ENCODE peak calls at places on chromosomes 6 and 20, in four cellular contexts. One of them, this sample, is unnamed.

GRCh38 chr6:166005401-166005845 is 162.2 kb downstream of the TBXT start:
- DNase-seq in GM12878: no peak
- DNase-seq in HL-60: no peak
- DNase-seq in K562: no peak
- DNase-seq in this sample: no peak

GRCh38 chr6:93105017-93105416 is 314.3 kb downstream of the EPHA7 start:
- DNase-seq in GM12878: no peak
- DNase-seq in HL-60: no peak
- DNase-seq in K562: no peak
- DNase-seq in this sample: no peak

GRCh38 chr20:47915495-47915894 is 130.2 kb upstream of the SULF2 start:
- DNase-seq in GM12878: no peak
- DNase-seq in HL-60: no peak
- DNase-seq in K562: no peak
- DNase-seq in this sample: no peak

GRCh38 chr6:132736239-132736638 is 21.5 kb downstream of the VNN2 start:
- DNase-seq in GM12878: no peak
- DNase-seq in HL-60: no peak
- DNase-seq in K562: no peak
- DNase-seq in this sample: no peak

GRCh38 chr6:89353702-89354392 is 1.3 kb upstream of the UBE2J1 start:
- DNase-seq in GM12878: no peak
- DNase-seq in HL-60: no peak
- DNase-seq in K562: no peak
- DNase-seq in this sample: no peak

GRCh38 chr6:127897437-127897836 is 3.4 kb downstream of the THEMIS start:
- DNase-seq in GM12878: no peak
- DNase-seq in HL-60: no peak
- DNase-seq in K562: no peak
- DNase-seq in this sample: no peak

GRCh38 chr20:47878601-47879004 is 93.3 kb upstream of the SULF2 start:
- DNase-seq in GM12878: no peak
- DNase-seq in HL-60: no peak
- DNase-seq in K562: no peak
- DNase-seq in this sample: no peak

GRCh38 chr6:137816688-137817087 is 50.4 kb upstream of the TNFAIP3 start:
- DNase-seq in GM12878: no peak
- DNase-seq in HL-60: no peak
- DNase-seq in K562: no peak
- DNase-seq in this sample: no peak

GRCh38 chr20:59583428-59584277 is 20.7 kb upstream of the PHACTR3 start:
- DNase-seq in GM12878: no peak
- DNase-seq in HL-60: no peak
- DNase-seq in K562: no peak
- DNase-seq in this sample: no peak

GRCh38 chr6:132132420-132132819 is 181.2 kb upstream of the CCN2 start:
- DNase-seq in GM12878: no peak
- DNase-seq in HL-60: no peak
- DNase-seq in K562: no peak
- DNase-seq in this sample: no peak

GRCh38 chr6:38179794-38180430 is 360.4 kb downstream of the ZFAND3 start:
- DNase-seq in GM12878: no peak
- DNase-seq in HL-60: no peak
- DNase-seq in K562: no peak
- DNase-seq in this sample: no peak

GRCh38 chr20:10792291-10792690 is 118.5 kb upstream of the JAG1 start:
- DNase-seq in GM12878: no peak
- DNase-seq in HL-60: no peak
- DNase-seq in K562: no peak
- DNase-seq in this sample: no peak

GRCh38 chr20:38658879-38659612 is 57.4 kb downstream of the ARHGAP40 start:
- DNase-seq in GM12878: no peak
- DNase-seq in HL-60: peak; percentile 11
- DNase-seq in K562: peak; percentile 64
- DNase-seq in this sample: no peak

GRCh38 chr6:108562503-108562993 is 1.8 kb downstream of the FOXO3 start:
- DNase-seq in GM12878: no peak
- DNase-seq in HL-60: peak; percentile 90
- DNase-seq in K562: peak; percentile 33
- DNase-seq in this sample: no peak

GRCh38 chr20:62276448-62276847 is 26.3 kb upstream of the ADRM1 start:
- DNase-seq in GM12878: no peak
- DNase-seq in HL-60: no peak
- DNase-seq in K562: no peak
- DNase-seq in this sample: no peak

GRCh38 chr6:138970159-138970558 is 17.9 kb downstream of the REPS1 start:
- DNase-seq in GM12878: no peak
- DNase-seq in HL-60: no peak
- DNase-seq in K562: no peak
- DNase-seq in this sample: no peak

GRCh38 chr6:2102316-2102883 is 143.0 kb downstream of the GMDS start:
- DNase-seq in GM12878: no peak
- DNase-seq in HL-60: peak; percentile 10
- DNase-seq in K562: no peak
- DNase-seq in this sample: no peak

GRCh38 chr6:148969271-148969666 is 222.4 kb downstream of the UST start:
- DNase-seq in GM12878: no peak
- DNase-seq in HL-60: no peak
- DNase-seq in K562: no peak
- DNase-seq in this sample: no peak

GRCh38 chr20:64242797-64243475 is 12.6 kb upstream of the PCMTD2 start:
- DNase-seq in GM12878: no peak
- DNase-seq in HL-60: no peak
- DNase-seq in K562: no peak
- DNase-seq in this sample: no peak

GRCh38 chr6:28807682-28808280 is 116.0 kb downstream of the TRIM27 start:
- DNase-seq in GM12878: no peak
- DNase-seq in HL-60: peak; percentile 43
- DNase-seq in K562: peak; percentile 66
- DNase-seq in this sample: no peak

GRCh38 chr6:128487055-128487454 is 33.3 kb downstream of the PTPRK start:
- DNase-seq in GM12878: no peak
- DNase-seq in HL-60: no peak
- DNase-seq in K562: no peak
- DNase-seq in this sample: no peak

GRCh38 chr6:85449818-85450577 is at the start of gene NT5E:
- DNase-seq in GM12878: no peak
- DNase-seq in HL-60: peak; percentile 10
- DNase-seq in K562: no peak
- DNase-seq in this sample: peak; percentile 62

GRCh38 chr6:903746-904145 is 210.8 kb upstream of the EXOC2 start:
- DNase-seq in GM12878: no peak
- DNase-seq in HL-60: no peak
- DNase-seq in K562: no peak
- DNase-seq in this sample: no peak

GRCh38 chr6:130513770-130514169 is 148.0 kb downstream of the TMEM200A start:
- DNase-seq in GM12878: peak; percentile 45
- DNase-seq in HL-60: no peak
- DNase-seq in K562: no peak
- DNase-seq in this sample: no peak

GRCh38 chr6:160426146-160426545 is 78.0 kb downstream of the SLC22A3 start:
- DNase-seq in GM12878: no peak
- DNase-seq in HL-60: no peak
- DNase-seq in K562: no peak
- DNase-seq in this sample: no peak

GRCh38 chr6:50539441-50539840 is 173.9 kb upstream of the TFAP2D start:
- DNase-seq in GM12878: no peak
- DNase-seq in HL-60: no peak
- DNase-seq in K562: no peak
- DNase-seq in this sample: no peak

GRCh38 chr6:139355777-139356445 is 18.5 kb downstream of the CITED2 start:
- DNase-seq in GM12878: no peak
- DNase-seq in HL-60: no peak
- DNase-seq in K562: no peak
- DNase-seq in this sample: no peak

GRCh38 chr6:168290095-168290494 is 29.5 kb downstream of the DACT2 start:
- DNase-seq in GM12878: no peak
- DNase-seq in HL-60: no peak
- DNase-seq in K562: no peak
- DNase-seq in this sample: no peak

GRCh38 chr6:168293641-168294530 is 25.7 kb downstream of the DACT2 start:
- DNase-seq in GM12878: no peak
- DNase-seq in HL-60: no peak
- DNase-seq in K562: no peak
- DNase-seq in this sample: no peak

GRCh38 chr6:168294901-168295300 is 24.7 kb downstream of the DACT2 start:
- DNase-seq in GM12878: no peak
- DNase-seq in HL-60: no peak
- DNase-seq in K562: no peak
- DNase-seq in this sample: no peak

GRCh38 chr6:168291450-168291849 is 28.1 kb downstream of the DACT2 start:
- DNase-seq in GM12878: no peak
- DNase-seq in HL-60: no peak
- DNase-seq in K562: no peak
- DNase-seq in this sample: no peak

GRCh38 chr6:168292911-168293310 is 26.7 kb downstream of the DACT2 start:
- DNase-seq in GM12878: no peak
- DNase-seq in HL-60: no peak
- DNase-seq in K562: no peak
- DNase-seq in this sample: no peak
- TF ChIP-seq SPI1 in GM12878: no peak
- TF ChIP-seq SPI1 in HL-60: no peak
- TF ChIP-seq SPI1 in K562: no peak
- TF ChIP-seq SPI1 in this sample: no peak

DNA sequence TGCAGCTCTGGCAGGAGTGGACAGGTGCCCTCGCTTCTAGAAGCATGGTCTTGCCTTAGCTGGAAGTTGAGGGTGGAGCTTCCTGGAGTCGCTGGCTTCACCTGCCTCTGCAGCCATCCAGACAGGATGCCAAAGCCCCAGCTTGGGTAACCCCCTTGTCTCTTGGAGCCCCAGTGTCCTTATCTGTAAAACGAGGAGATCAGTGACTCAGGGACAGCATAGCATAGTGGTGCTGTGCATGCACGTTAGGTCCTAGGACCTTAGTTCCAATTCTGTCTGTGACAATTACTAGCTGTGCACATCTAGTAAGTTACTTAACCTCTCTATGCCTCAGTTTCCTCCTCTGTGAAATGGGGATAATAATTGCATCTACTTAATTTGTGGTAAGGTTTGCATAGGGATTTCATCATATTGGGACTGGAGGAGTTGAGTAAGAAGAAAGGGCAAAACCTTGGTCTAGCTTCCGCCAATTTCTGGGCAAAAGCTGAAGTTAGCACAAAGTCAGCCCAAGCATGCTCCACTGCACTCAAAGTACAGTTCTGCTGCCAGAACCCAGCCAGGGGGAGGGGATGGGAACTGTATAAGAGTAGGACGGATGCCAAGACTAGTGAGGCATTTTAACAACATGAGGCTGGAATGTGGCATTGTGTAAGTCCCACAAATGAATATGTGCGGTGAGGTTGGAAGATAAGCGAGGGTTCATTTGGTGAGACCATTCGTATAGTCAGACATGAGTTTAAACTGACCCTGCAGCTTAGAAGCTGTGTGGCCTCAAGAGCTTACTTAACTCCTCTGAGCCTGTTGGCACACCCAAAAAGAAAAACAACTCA is 24.5 kb downstream of the TOX2 start:
- DNase-seq in GM12878: no peak
- DNase-seq in HL-60: peak; percentile 94
- DNase-seq in K562: no peak
- DNase-seq in this sample: no peak
- TF ChIP-seq SPI1 in GM12878: no peak
- TF ChIP-seq SPI1 in HL-60: no peak
- TF ChIP-seq SPI1 in K562: no peak
- TF ChIP-seq SPI1 in this sample: no peak

GRCh38 chr6:155274106-155274505 is 10.3 kb downstream of the CLDN20 start:
- DNase-seq in GM12878: no peak
- DNase-seq in HL-60: no peak
- DNase-seq in K562: no peak
- DNase-seq in this sample: no peak
- TF ChIP-seq SPI1 in GM12878: no peak
- TF ChIP-seq SPI1 in HL-60: no peak
- TF ChIP-seq SPI1 in K562: no peak
- TF ChIP-seq SPI1 in this sample: no peak

GRCh38 chr6:112010328-112010727 is 43.6 kb upstream of the CCN6 start:
- DNase-seq in GM12878: no peak
- DNase-seq in HL-60: no peak
- DNase-seq in K562: no peak
- DNase-seq in this sample: no peak
- TF ChIP-seq SPI1 in GM12878: no peak
- TF ChIP-seq SPI1 in HL-60: no peak
- TF ChIP-seq SPI1 in K562: no peak
- TF ChIP-seq SPI1 in this sample: no peak

GRCh38 chr6:123841067-123841896 is 37.6 kb downstream of the NKAIN2 start:
- DNase-seq in GM12878: no peak
- DNase-seq in HL-60: no peak
- DNase-seq in K562: no peak
- DNase-seq in this sample: no peak

DNA sequence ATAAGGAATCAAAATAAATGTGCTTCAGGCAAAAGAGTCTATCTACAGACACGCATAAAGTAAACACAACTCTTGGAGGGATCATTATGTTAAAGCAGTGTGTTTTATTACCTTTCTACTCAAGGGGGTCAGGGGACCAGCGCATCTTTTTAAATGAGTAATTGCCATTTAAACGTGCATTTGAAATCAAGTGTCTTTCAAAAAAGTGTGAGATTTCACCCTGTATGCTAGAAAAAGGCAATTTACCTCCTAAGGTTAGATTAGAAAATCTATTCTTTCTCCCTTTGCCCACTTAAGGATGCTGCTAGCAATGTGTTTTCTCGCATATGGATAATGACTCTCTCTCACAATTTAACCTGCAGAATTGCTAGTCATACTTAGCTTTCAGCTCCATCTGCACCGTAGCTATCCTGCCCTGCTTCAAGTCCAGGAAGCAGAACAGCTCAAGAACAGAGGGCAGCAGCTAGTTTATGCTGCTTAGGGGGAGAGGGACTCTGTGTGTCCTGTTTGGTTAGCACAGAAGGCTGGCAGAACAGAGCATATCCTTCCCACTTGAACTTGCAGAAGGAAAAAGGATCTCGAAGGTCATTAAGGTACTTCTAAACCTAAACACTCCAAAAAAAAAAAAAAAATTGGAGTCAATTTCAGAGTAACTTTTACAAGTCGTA is 35.1 kb downstream of the NKAIN2 start:
- DNase-seq in GM12878: no peak
- DNase-seq in HL-60: no peak
- DNase-seq in K562: no peak
- DNase-seq in this sample: no peak
- TF ChIP-seq SPI1 in GM12878: no peak
- TF ChIP-seq SPI1 in HL-60: no peak
- TF ChIP-seq SPI1 in K562: no peak
- TF ChIP-seq SPI1 in this sample: no peak

DNA sequence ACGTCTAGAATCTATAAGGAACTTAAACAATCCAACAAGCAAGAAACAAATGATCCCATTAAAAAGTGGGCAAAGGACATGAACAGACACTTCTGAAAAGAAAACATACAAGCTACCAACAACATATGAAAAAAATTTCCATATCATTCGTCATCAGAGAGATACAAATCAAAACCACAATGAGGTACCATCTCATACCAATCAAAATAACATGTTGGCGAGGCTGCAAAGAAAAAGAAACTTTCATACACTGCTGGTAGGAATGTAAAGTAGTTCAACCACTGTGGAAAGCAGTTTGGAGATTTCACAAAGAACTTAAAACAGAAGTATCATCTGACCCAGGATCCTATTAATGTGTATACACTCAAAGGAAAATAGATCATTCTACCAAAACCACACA is 243.9 kb upstream of the RUNX2 start:
- DNase-seq in GM12878: no peak
- DNase-seq in HL-60: no peak
- DNase-seq in K562: no peak
- DNase-seq in this sample: no peak
- TF ChIP-seq SPI1 in GM12878: no peak
- TF ChIP-seq SPI1 in HL-60: no peak
- TF ChIP-seq SPI1 in K562: no peak
- TF ChIP-seq SPI1 in this sample: no peak